ENCODE peak calls at places on chromosome 16, in six cellular contexts. One of them, this sample, is unnamed.

GRCh38 chr16:82641336-82641984 is 14.7 kb downstream of the CDH13 start:
- DNase-seq in naive thymus-derived CD4-positive, alpha-beta T cell: no peak
- DNase-seq in WERI-Rb-1: no peak
- DNase-seq in heart right ventricle: no peak
- DNase-seq in astrocyte: peak; percentile 25
- DNase-seq in CD8-positive, alpha-beta memory T cell: no peak
- DNase-seq in this sample: no peak

GRCh38 chr16:81560979-81561657 is 116.5 kb downstream of the CMIP start:
- DNase-seq in naive thymus-derived CD4-positive, alpha-beta T cell: no peak
- DNase-seq in heart right ventricle: no peak
- DNase-seq in astrocyte: no peak
- DNase-seq in CD8-positive, alpha-beta memory T cell: no peak
- DNase-seq in WERI-Rb-1: no peak
- DNase-seq in this sample: no peak

GRCh38 chr16:80369559-80369958 is 171.2 kb upstream of the DYNLRB2 start:
- DNase-seq in astrocyte: peak; percentile 41
- DNase-seq in heart right ventricle: peak; percentile 9
- DNase-seq in CD8-positive, alpha-beta memory T cell: no peak
- DNase-seq in WERI-Rb-1: no peak
- DNase-seq in naive thymus-derived CD4-positive, alpha-beta T cell: no peak
- DNase-seq in this sample: no peak

GRCh38 chr16:72198021-72198420 is 26.1 kb upstream of the PMFBP1 start:
- DNase-seq in CD8-positive, alpha-beta memory T cell: no peak
- DNase-seq in naive thymus-derived CD4-positive, alpha-beta T cell: no peak
- DNase-seq in WERI-Rb-1: no peak
- DNase-seq in astrocyte: peak; percentile 69
- DNase-seq in heart right ventricle: peak; percentile 38
- DNase-seq in this sample: no peak

GRCh38 chr16:77213542-77214108 is 14.4 kb downstream of the SYCE1L start:
- DNase-seq in WERI-Rb-1: no peak
- DNase-seq in naive thymus-derived CD4-positive, alpha-beta T cell: no peak
- DNase-seq in astrocyte: peak; percentile 96
- DNase-seq in CD8-positive, alpha-beta memory T cell: no peak
- DNase-seq in heart right ventricle: peak; percentile 34
- DNase-seq in this sample: no peak

GRCh38 chr16:31094088-31094423 is 541 bp downstream of the VKORC1 start:
- DNase-seq in naive thymus-derived CD4-positive, alpha-beta T cell: no peak
- DNase-seq in CD8-positive, alpha-beta memory T cell: no peak
- DNase-seq in astrocyte: no peak
- DNase-seq in WERI-Rb-1: no peak
- DNase-seq in heart right ventricle: no peak
- DNase-seq in this sample: peak; percentile 63

GRCh38 chr16:4682616-4683254 is 10.6 kb upstream of the NUDT16L1 start:
- DNase-seq in WERI-Rb-1: peak; percentile 86
- DNase-seq in CD8-positive, alpha-beta memory T cell: no peak
- DNase-seq in heart right ventricle: no peak
- DNase-seq in naive thymus-derived CD4-positive, alpha-beta T cell: no peak
- DNase-seq in astrocyte: no peak
- DNase-seq in this sample: no peak

GRCh38 chr16:14309906-14310305 is 238.8 kb downstream of the MRTFB start:
- DNase-seq in heart right ventricle: no peak
- DNase-seq in naive thymus-derived CD4-positive, alpha-beta T cell: no peak
- DNase-seq in WERI-Rb-1: no peak
- DNase-seq in CD8-positive, alpha-beta memory T cell: no peak
- DNase-seq in astrocyte: peak; percentile 67
- DNase-seq in this sample: peak; percentile 74

GRCh38 chr16:63361032-63361624 is 1324.9 kb upstream of the CDH8 start:
- DNase-seq in astrocyte: peak; percentile 35
- DNase-seq in CD8-positive, alpha-beta memory T cell: no peak
- DNase-seq in heart right ventricle: no peak
- DNase-seq in WERI-Rb-1: peak; percentile 19
- DNase-seq in naive thymus-derived CD4-positive, alpha-beta T cell: no peak
- DNase-seq in this sample: no peak

GRCh38 chr16:868846-869822 is 68.6 kb upstream of the GNG13 start:
- DNase-seq in astrocyte: no peak
- DNase-seq in CD8-positive, alpha-beta memory T cell: no peak
- DNase-seq in naive thymus-derived CD4-positive, alpha-beta T cell: no peak
- DNase-seq in WERI-Rb-1: no peak
- DNase-seq in heart right ventricle: no peak
- DNase-seq in this sample: peak; percentile 48

GRCh38 chr16:71479420-71479819 is 9.7 kb downstream of the ZNF19 start:
- DNase-seq in CD8-positive, alpha-beta memory T cell: no peak
- DNase-seq in astrocyte: no peak
- DNase-seq in heart right ventricle: no peak
- DNase-seq in naive thymus-derived CD4-positive, alpha-beta T cell: no peak
- DNase-seq in WERI-Rb-1: peak; percentile 49
- DNase-seq in this sample: no peak

GRCh38 chr16:3161235-3162018 is 26.6 kb upstream of the OR1F1 start:
- DNase-seq in astrocyte: no peak
- DNase-seq in CD8-positive, alpha-beta memory T cell: no peak
- DNase-seq in WERI-Rb-1: no peak
- DNase-seq in naive thymus-derived CD4-positive, alpha-beta T cell: no peak
- DNase-seq in heart right ventricle: no peak
- DNase-seq in this sample: peak; percentile 58

GRCh38 chr16:46974352-46974751 is 878 bp upstream of the DNAJA2 start:
- DNase-seq in WERI-Rb-1: peak; percentile 30
- DNase-seq in heart right ventricle: no peak
- DNase-seq in CD8-positive, alpha-beta memory T cell: no peak
- DNase-seq in naive thymus-derived CD4-positive, alpha-beta T cell: peak; percentile 24
- DNase-seq in astrocyte: no peak
- DNase-seq in this sample: no peak

GRCh38 chr16:49952386-49952785 is 72.6 kb upstream of the CNEP1R1 start:
- DNase-seq in heart right ventricle: no peak
- DNase-seq in CD8-positive, alpha-beta memory T cell: no peak
- DNase-seq in astrocyte: peak; percentile 12
- DNase-seq in WERI-Rb-1: no peak
- DNase-seq in naive thymus-derived CD4-positive, alpha-beta T cell: no peak
- DNase-seq in this sample: no peak

GRCh38 chr16:55989569-55989907 is 114.4 kb upstream of the CES5A start:
- DNase-seq in naive thymus-derived CD4-positive, alpha-beta T cell: no peak
- DNase-seq in CD8-positive, alpha-beta memory T cell: no peak
- DNase-seq in heart right ventricle: no peak
- DNase-seq in WERI-Rb-1: no peak
- DNase-seq in astrocyte: no peak
- DNase-seq in this sample: no peak

GRCh38 chr16:1155353-1156110 is 2.6 kb downstream of the CACNA1H start:
- DNase-seq in astrocyte: no peak
- DNase-seq in CD8-positive, alpha-beta memory T cell: no peak
- DNase-seq in heart right ventricle: no peak
- DNase-seq in WERI-Rb-1: no peak
- DNase-seq in naive thymus-derived CD4-positive, alpha-beta T cell: no peak
- DNase-seq in this sample: no peak

GRCh38 chr16:57982345-57982744 is 11.4 kb upstream of the CNGB1 start:
- DNase-seq in WERI-Rb-1: no peak
- DNase-seq in naive thymus-derived CD4-positive, alpha-beta T cell: no peak
- DNase-seq in astrocyte: no peak
- DNase-seq in CD8-positive, alpha-beta memory T cell: no peak
- DNase-seq in heart right ventricle: no peak
- DNase-seq in this sample: no peak

GRCh38 chr16:16882766-16883165 is 503.8 kb downstream of the NPIPA7 start:
- DNase-seq in WERI-Rb-1: no peak
- DNase-seq in astrocyte: no peak
- DNase-seq in heart right ventricle: no peak
- DNase-seq in naive thymus-derived CD4-positive, alpha-beta T cell: no peak
- DNase-seq in CD8-positive, alpha-beta memory T cell: no peak
- DNase-seq in this sample: no peak

GRCh38 chr16:58652741-58653140 is 23.1 kb upstream of the CNOT1 start:
- DNase-seq in CD8-positive, alpha-beta memory T cell: no peak
- DNase-seq in heart right ventricle: no peak
- DNase-seq in astrocyte: no peak
- DNase-seq in naive thymus-derived CD4-positive, alpha-beta T cell: no peak
- DNase-seq in WERI-Rb-1: no peak
- DNase-seq in this sample: no peak

GRCh38 chr16:56367764-56368163 is 57.6 kb downstream of the AMFR start:
- DNase-seq in heart right ventricle: no peak
- DNase-seq in CD8-positive, alpha-beta memory T cell: no peak
- DNase-seq in WERI-Rb-1: no peak
- DNase-seq in astrocyte: no peak
- DNase-seq in naive thymus-derived CD4-positive, alpha-beta T cell: no peak
- DNase-seq in this sample: no peak

GRCh38 chr16:24700549-24701392 is 28.7 kb upstream of the TNRC6A start:
- DNase-seq in naive thymus-derived CD4-positive, alpha-beta T cell: no peak
- DNase-seq in WERI-Rb-1: no peak
- DNase-seq in astrocyte: peak; percentile 98
- DNase-seq in CD8-positive, alpha-beta memory T cell: no peak
- DNase-seq in heart right ventricle: peak; percentile 87
- DNase-seq in this sample: peak; percentile 85

GRCh38 chr16:47132310-47132709 is 11.4 kb downstream of the NETO2 start:
- DNase-seq in WERI-Rb-1: no peak
- DNase-seq in astrocyte: no peak
- DNase-seq in heart right ventricle: no peak
- DNase-seq in CD8-positive, alpha-beta memory T cell: no peak
- DNase-seq in naive thymus-derived CD4-positive, alpha-beta T cell: no peak
- DNase-seq in this sample: no peak

GRCh38 chr16:66036162-66036561 is 330.3 kb upstream of the CDH5 start:
- DNase-seq in heart right ventricle: peak; percentile 31
- DNase-seq in naive thymus-derived CD4-positive, alpha-beta T cell: no peak
- DNase-seq in WERI-Rb-1: no peak
- DNase-seq in astrocyte: no peak
- DNase-seq in CD8-positive, alpha-beta memory T cell: no peak
- DNase-seq in this sample: no peak

GRCh38 chr16:47886631-47887415 is 269.0 kb downstream of the ABCC12 start:
- DNase-seq in naive thymus-derived CD4-positive, alpha-beta T cell: no peak
- DNase-seq in WERI-Rb-1: no peak
- DNase-seq in heart right ventricle: no peak
- DNase-seq in CD8-positive, alpha-beta memory T cell: no peak
- DNase-seq in astrocyte: no peak
- DNase-seq in this sample: no peak

DNA sequence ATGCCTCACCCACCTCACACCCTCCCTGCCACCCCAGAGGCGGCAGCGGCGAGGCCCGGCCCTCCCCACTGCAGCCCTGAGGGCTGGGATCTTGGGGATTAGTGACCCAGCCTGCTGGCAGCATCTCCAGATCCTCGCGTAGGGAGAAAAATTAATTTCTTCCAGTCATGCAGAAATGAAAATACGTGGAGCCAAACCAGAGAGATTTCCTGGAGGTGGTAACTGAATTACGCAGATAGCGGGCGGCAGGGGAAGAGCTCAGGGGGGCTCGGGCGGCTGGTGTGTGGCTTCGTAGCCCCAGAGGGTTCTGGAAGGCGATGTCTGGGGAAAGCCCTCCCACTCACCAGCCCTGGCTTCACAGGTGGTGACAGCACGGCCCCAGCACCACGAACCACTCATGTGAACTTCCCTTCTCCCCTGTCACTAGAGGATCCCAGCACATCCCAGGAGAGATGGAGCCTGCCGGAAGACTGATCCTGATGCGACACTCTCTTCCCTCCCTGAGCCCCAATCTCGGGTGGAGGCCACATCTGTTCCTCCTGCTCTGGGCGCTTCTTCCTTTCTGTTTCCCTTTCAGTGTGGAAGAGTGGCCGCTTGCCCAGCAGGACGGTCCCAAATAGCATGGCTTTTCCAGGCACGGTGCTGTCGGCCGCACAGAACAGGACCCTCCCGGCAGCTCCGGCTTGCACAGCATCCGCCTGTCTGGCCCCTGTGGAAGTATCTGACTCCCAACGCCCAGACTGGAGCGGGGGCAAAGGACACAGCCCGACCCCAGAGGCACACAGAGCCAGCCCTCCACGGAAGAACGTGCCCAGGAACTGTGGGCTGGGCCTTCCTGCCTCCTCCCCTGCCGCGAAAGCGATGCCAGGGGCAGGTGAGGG is 37.8 kb downstream of the CBFA2T3 start:
- DNase-seq in astrocyte: no peak
- DNase-seq in CD8-positive, alpha-beta memory T cell: no peak
- DNase-seq in heart right ventricle: peak; percentile 74
- DNase-seq in naive thymus-derived CD4-positive, alpha-beta T cell: no peak
- DNase-seq in WERI-Rb-1: no peak
- DNase-seq in this sample: no peak
- H3K27me3 ChIP-seq in astrocyte: peaks cover 34% of the 10 kb centered on the region
- H3K27me3 ChIP-seq in CD8-positive, alpha-beta memory T cell: peaks cover 48% of the 10 kb centered on the region
- H3K27me3 ChIP-seq in heart right ventricle: peaks cover 8% of the 10 kb centered on the region
- H3K27me3 ChIP-seq in naive thymus-derived CD4-positive, alpha-beta T cell: no peaks in the 10 kb centered on the region
- H3K27me3 ChIP-seq in WERI-Rb-1: no peaks in the 10 kb centered on the region
- H3K27me3 ChIP-seq in this sample: no peaks in the 10 kb centered on the region

GRCh38 chr16:68246671-68247070 is 1.5 kb downstream of the PLA2G15 start:
- DNase-seq in naive thymus-derived CD4-positive, alpha-beta T cell: no peak
- DNase-seq in CD8-positive, alpha-beta memory T cell: no peak
- DNase-seq in heart right ventricle: no peak
- DNase-seq in astrocyte: no peak
- DNase-seq in WERI-Rb-1: no peak
- DNase-seq in this sample: no peak

GRCh38 chr16:68242926-68243858 is 2.0 kb upstream of the PLA2G15 start:
- DNase-seq in heart right ventricle: no peak
- DNase-seq in naive thymus-derived CD4-positive, alpha-beta T cell: no peak
- DNase-seq in CD8-positive, alpha-beta memory T cell: no peak
- DNase-seq in astrocyte: no peak
- DNase-seq in WERI-Rb-1: no peak
- DNase-seq in this sample: no peak

GRCh38 chr16:68246121-68246520 is 948 bp downstream of the PLA2G15 start:
- DNase-seq in heart right ventricle: no peak
- DNase-seq in astrocyte: no peak
- DNase-seq in CD8-positive, alpha-beta memory T cell: no peak
- DNase-seq in WERI-Rb-1: no peak
- DNase-seq in naive thymus-derived CD4-positive, alpha-beta T cell: no peak
- DNase-seq in this sample: no peak

GRCh38 chr16:68244903-68245853 is at the start of gene PLA2G15:
- DNase-seq in WERI-Rb-1: peak; percentile 97
- DNase-seq in CD8-positive, alpha-beta memory T cell: peak; percentile 95
- DNase-seq in astrocyte: peak; percentile 94
- DNase-seq in naive thymus-derived CD4-positive, alpha-beta T cell: peak; percentile 92
- DNase-seq in heart right ventricle: peak; percentile 99
- DNase-seq in this sample: peak; percentile 98

GRCh38 chr16:68244481-68244902 is 681 bp upstream of the PLA2G15 start:
- DNase-seq in naive thymus-derived CD4-positive, alpha-beta T cell: no peak
- DNase-seq in astrocyte: no peak
- DNase-seq in CD8-positive, alpha-beta memory T cell: no peak
- DNase-seq in WERI-Rb-1: no peak
- DNase-seq in heart right ventricle: no peak
- DNase-seq in this sample: peak; percentile 70
- H3K27ac ChIP-seq in naive thymus-derived CD4-positive, alpha-beta T cell: peak overlapping the region; percentile 68
- H3K27ac ChIP-seq in astrocyte: peak overlapping the region; percentile 23
- H3K27ac ChIP-seq in CD8-positive, alpha-beta memory T cell: peak overlapping the region; percentile 47
- H3K27ac ChIP-seq in WERI-Rb-1: no peak overlapping the region
- H3K27ac ChIP-seq in heart right ventricle: no peak overlapping the region
- H3K27ac ChIP-seq in this sample: no peak overlapping the region

GRCh38 chr16:28923652-28924398 is 1.2 kb downstream of the RABEP2 start:
- DNase-seq in WERI-Rb-1: peak; percentile 53
- DNase-seq in CD8-positive, alpha-beta memory T cell: no peak
- DNase-seq in heart right ventricle: no peak
- DNase-seq in naive thymus-derived CD4-positive, alpha-beta T cell: no peak
- DNase-seq in astrocyte: no peak
- DNase-seq in this sample: no peak
- H3K4me3 ChIP-seq in WERI-Rb-1: no peak overlapping the region
- H3K4me3 ChIP-seq in CD8-positive, alpha-beta memory T cell: no peak overlapping the region
- H3K4me3 ChIP-seq in heart right ventricle: peak overlapping the region; percentile 87
- H3K4me3 ChIP-seq in naive thymus-derived CD4-positive, alpha-beta T cell: no peak overlapping the region
- H3K4me3 ChIP-seq in astrocyte: peak overlapping the region; percentile 79
- H3K4me3 ChIP-seq in this sample: no peak overlapping the region

DNA sequence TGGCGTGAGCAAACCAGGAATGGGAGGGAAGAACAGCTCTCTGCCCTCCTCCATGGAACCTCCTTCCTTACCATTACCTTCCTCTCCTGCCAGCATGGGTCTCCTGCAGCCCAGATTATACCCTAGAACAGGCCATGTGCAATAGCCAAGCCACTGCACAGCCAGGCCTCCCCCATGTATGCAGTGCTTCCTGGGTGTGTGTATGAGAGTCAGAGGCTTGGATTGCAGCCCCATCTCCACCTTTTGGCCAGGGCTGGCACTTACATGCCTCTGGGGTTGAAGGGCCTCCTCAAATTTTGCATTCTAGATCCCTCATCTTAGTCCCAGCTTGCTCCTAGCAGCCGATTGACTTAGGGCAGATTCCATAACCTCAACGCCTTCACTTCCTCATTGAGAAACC is 133.7 kb downstream of the GSG1L start:
- DNase-seq in WERI-Rb-1: no peak
- DNase-seq in CD8-positive, alpha-beta memory T cell: no peak
- DNase-seq in naive thymus-derived CD4-positive, alpha-beta T cell: no peak
- DNase-seq in heart right ventricle: no peak
- DNase-seq in astrocyte: no peak
- DNase-seq in this sample: no peak
- H3K27me3 ChIP-seq in WERI-Rb-1: no peaks in the 10 kb centered on the region
- H3K27me3 ChIP-seq in CD8-positive, alpha-beta memory T cell: no peaks in the 10 kb centered on the region
- H3K27me3 ChIP-seq in naive thymus-derived CD4-positive, alpha-beta T cell: no peaks in the 10 kb centered on the region
- H3K27me3 ChIP-seq in heart right ventricle: peaks cover 9% of the 10 kb centered on the region
- H3K27me3 ChIP-seq in astrocyte: peaks cover 3% of the 10 kb centered on the region
- H3K27me3 ChIP-seq in this sample: no peaks in the 10 kb centered on the region